ENCODE peak calls at places on chromosomes 1 and 21, in five cellular contexts. One of them, this sample, is unnamed. For H3K4me1 and H3K27me3, the result is how much of the 10 kb centered on the place peaks cover.

GRCh38 chr1:110310300-110310699 is 28.9 kb upstream of the RBM15 start:
- DNase-seq in left lung: no peak
- DNase-seq in thoracic aorta: no peak
- DNase-seq in psoas muscle: no peak
- DNase-seq in pancreas: no peak
- DNase-seq in this sample: no peak

GRCh38 chr1:86567936-86568335 is 21.1 kb downstream of the CLCA4 start:
- DNase-seq in left lung: no peak
- DNase-seq in thoracic aorta: no peak
- DNase-seq in psoas muscle: no peak
- DNase-seq in pancreas: no peak
- DNase-seq in this sample: no peak

GRCh38 chr1:165241321-165241720 is 115.2 kb downstream of the LMX1A start:
- DNase-seq in left lung: no peak
- DNase-seq in thoracic aorta: no peak
- DNase-seq in psoas muscle: no peak
- DNase-seq in pancreas: no peak
- DNase-seq in this sample: no peak

GRCh38 chr1:42940851-42941639 is 17.6 kb downstream of the SLC2A1 start:
- DNase-seq in left lung: peak
- DNase-seq in thoracic aorta: peak
- DNase-seq in psoas muscle: peak
- DNase-seq in pancreas: no peak
- DNase-seq in this sample: no peak

GRCh38 chr1:24929091-24929875 is 793 bp downstream of the RUNX3 start:
- DNase-seq in left lung: no peak
- DNase-seq in thoracic aorta: no peak
- DNase-seq in psoas muscle: no peak
- DNase-seq in pancreas: no peak
- DNase-seq in this sample: peak

GRCh38 chr1:101055623-101056022 is 30.0 kb upstream of the DPH5 start:
- DNase-seq in left lung: no peak
- DNase-seq in thoracic aorta: no peak
- DNase-seq in psoas muscle: no peak
- DNase-seq in pancreas: no peak
- DNase-seq in this sample: no peak

GRCh38 chr1:179958359-179958758 is 3.7 kb downstream of the CEP350 start:
- DNase-seq in left lung: no peak
- DNase-seq in thoracic aorta: no peak
- DNase-seq in psoas muscle: no peak
- DNase-seq in pancreas: no peak
- DNase-seq in this sample: no peak

GRCh38 chr1:230681599-230681998 is 32.3 kb downstream of the AGT start:
- DNase-seq in left lung: no peak
- DNase-seq in thoracic aorta: no peak
- DNase-seq in psoas muscle: peak
- DNase-seq in pancreas: no peak
- DNase-seq in this sample: no peak

GRCh38 chr21:45578811-45579381 is 36.7 kb upstream of the SLC19A1 start:
- DNase-seq in left lung: no peak
- DNase-seq in thoracic aorta: no peak
- DNase-seq in psoas muscle: no peak
- DNase-seq in pancreas: no peak
- DNase-seq in this sample: no peak

GRCh38 chr1:9871707-9872425 is 38.2 kb downstream of the CTNNBIP1 start:
- DNase-seq in left lung: no peak
- DNase-seq in thoracic aorta: no peak
- DNase-seq in psoas muscle: peak
- DNase-seq in pancreas: no peak
- DNase-seq in this sample: no peak

GRCh38 chr1:47378147-47378546 is 37.9 kb upstream of the FOXE3 start:
- DNase-seq in left lung: no peak
- DNase-seq in thoracic aorta: no peak
- DNase-seq in psoas muscle: no peak
- DNase-seq in pancreas: no peak
- DNase-seq in this sample: no peak

GRCh38 chr1:227949341-227949921 is 1.7 kb upstream of the WNT9A start:
- DNase-seq in left lung: no peak
- DNase-seq in thoracic aorta: no peak
- DNase-seq in psoas muscle: no peak
- DNase-seq in pancreas: no peak
- DNase-seq in this sample: no peak

GRCh38 chr1:90394247-90394646 is 322.9 kb downstream of the BARHL2 start:
- DNase-seq in left lung: peak
- DNase-seq in thoracic aorta: no peak
- DNase-seq in psoas muscle: no peak
- DNase-seq in pancreas: no peak
- DNase-seq in this sample: no peak

GRCh38 chr1:101902199-101902598 is 94.5 kb downstream of the OLFM3 start:
- DNase-seq in left lung: no peak
- DNase-seq in thoracic aorta: no peak
- DNase-seq in psoas muscle: no peak
- DNase-seq in pancreas: no peak
- DNase-seq in this sample: no peak

GRCh38 chr21:33751120-33751519 is 108.8 kb downstream of the ITSN1 start:
- DNase-seq in left lung: no peak
- DNase-seq in thoracic aorta: no peak
- DNase-seq in psoas muscle: no peak
- DNase-seq in pancreas: no peak
- DNase-seq in this sample: no peak

GRCh38 chr21:38402795-38403194 is 95.5 kb downstream of the ERG start:
- DNase-seq in left lung: no peak
- DNase-seq in thoracic aorta: no peak
- DNase-seq in psoas muscle: no peak
- DNase-seq in pancreas: no peak
- DNase-seq in this sample: no peak

GRCh38 chr1:248618878-248619277 is 16.0 kb downstream of the OR2T11 start:
- DNase-seq in left lung: peak
- DNase-seq in thoracic aorta: no peak
- DNase-seq in psoas muscle: peak
- DNase-seq in pancreas: peak
- DNase-seq in this sample: no peak

GRCh38 chr1:23909412-23909811 is 3.8 kb downstream of the CNR2 start:
- DNase-seq in left lung: no peak
- DNase-seq in thoracic aorta: no peak
- DNase-seq in psoas muscle: no peak
- DNase-seq in pancreas: no peak
- DNase-seq in this sample: no peak

GRCh38 chr1:103788377-103788776 is 38.7 kb downstream of the AMY1C start:
- DNase-seq in left lung: no peak
- DNase-seq in thoracic aorta: no peak
- DNase-seq in psoas muscle: no peak
- DNase-seq in pancreas: no peak
- DNase-seq in this sample: peak

GRCh38 chr1:6805004-6805416 is 19.8 kb downstream of the CAMTA1 start:
- DNase-seq in left lung: no peak
- DNase-seq in thoracic aorta: no peak
- DNase-seq in psoas muscle: no peak
- DNase-seq in pancreas: no peak
- DNase-seq in this sample: no peak

GRCh38 chr1:91851130-91852010 is 34.6 kb downstream of the TGFBR3 start:
- DNase-seq in left lung: peak
- DNase-seq in thoracic aorta: peak
- DNase-seq in psoas muscle: peak
- DNase-seq in pancreas: peak
- DNase-seq in this sample: no peak

GRCh38 chr21:33267250-33267649 is 1.1 kb downstream of the IL10RB start:
- DNase-seq in left lung: no peak
- DNase-seq in thoracic aorta: no peak
- DNase-seq in psoas muscle: no peak
- DNase-seq in pancreas: no peak
- DNase-seq in this sample: no peak

GRCh38 chr1:82161651-82162238 is 361.0 kb downstream of the ADGRL2 start:
- DNase-seq in left lung: no peak
- DNase-seq in thoracic aorta: no peak
- DNase-seq in psoas muscle: no peak
- DNase-seq in pancreas: no peak
- DNase-seq in this sample: peak

GRCh38 chr1:82162526-82163420 is 362.0 kb downstream of the ADGRL2 start:
- DNase-seq in left lung: no peak
- DNase-seq in thoracic aorta: no peak
- DNase-seq in psoas muscle: no peak
- DNase-seq in pancreas: no peak
- DNase-seq in this sample: peak

GRCh38 chr1:82165304-82165703 is 364.6 kb downstream of the ADGRL2 start:
- DNase-seq in left lung: no peak
- DNase-seq in thoracic aorta: no peak
- DNase-seq in psoas muscle: no peak
- DNase-seq in pancreas: no peak
- DNase-seq in this sample: no peak

GRCh38 chr1:82160036-82160435 is 359.3 kb downstream of the ADGRL2 start:
- DNase-seq in left lung: no peak
- DNase-seq in thoracic aorta: no peak
- DNase-seq in psoas muscle: no peak
- DNase-seq in pancreas: no peak
- DNase-seq in this sample: no peak

DNA sequence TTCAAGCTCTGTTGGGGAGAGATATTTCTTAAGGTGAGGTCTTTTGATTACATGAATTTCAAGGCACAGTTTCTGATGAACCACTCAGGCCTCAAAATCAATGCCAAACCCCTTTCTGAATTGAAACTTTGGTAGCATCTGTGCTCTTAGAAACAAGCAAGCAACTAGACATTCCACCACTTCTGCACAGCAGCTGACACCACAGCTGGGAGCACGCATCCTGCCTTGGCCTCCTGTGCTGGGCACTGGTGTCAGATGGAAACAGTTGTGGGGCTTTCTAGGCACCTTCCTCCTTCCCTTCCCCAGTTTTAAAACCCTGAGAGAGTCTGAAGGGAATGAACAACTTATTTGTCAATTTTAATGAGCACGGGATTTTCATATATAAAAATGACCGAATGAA is 360.2 kb downstream of the ADGRL2 start:
- DNase-seq in left lung: no peak
- DNase-seq in thoracic aorta: no peak
- DNase-seq in psoas muscle: no peak
- DNase-seq in pancreas: no peak
- DNase-seq in this sample: no peak
- H3K4me3 ChIP-seq in left lung: no peak
- H3K4me3 ChIP-seq in thoracic aorta: no peak
- H3K4me3 ChIP-seq in psoas muscle: no peak
- H3K4me3 ChIP-seq in pancreas: no peak
- H3K4me3 ChIP-seq in this sample: no peak

DNA sequence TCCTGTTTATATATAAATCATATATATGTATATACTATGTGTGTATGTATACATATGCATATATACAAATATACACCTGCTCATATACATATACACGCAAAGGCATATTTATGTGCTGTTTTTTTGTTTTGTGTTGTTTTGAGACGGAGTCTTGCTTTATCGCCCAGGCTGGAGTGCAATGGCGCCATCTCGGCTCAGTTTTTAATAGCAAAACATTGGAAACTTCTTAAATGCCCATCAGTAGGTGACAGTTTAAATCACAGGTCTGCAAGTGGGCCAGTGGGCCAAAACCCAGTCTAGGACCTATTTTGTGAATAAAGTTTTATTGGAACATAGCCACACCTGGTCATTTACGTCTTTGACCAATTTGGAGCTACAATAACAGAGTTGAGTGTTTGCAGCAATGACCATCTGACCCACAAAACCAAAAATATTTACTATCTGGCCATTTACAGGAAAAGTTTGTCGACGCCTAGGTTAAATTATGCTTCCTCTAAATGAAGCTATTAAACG is 132.3 kb downstream of the TOMM20 start:
- DNase-seq in left lung: no peak
- DNase-seq in thoracic aorta: no peak
- DNase-seq in psoas muscle: no peak
- DNase-seq in pancreas: no peak
- DNase-seq in this sample: no peak
- H3K4me1 ChIP-seq in left lung: under half
- H3K4me1 ChIP-seq in thoracic aorta: under half
- H3K4me1 ChIP-seq in psoas muscle: under half
- H3K4me1 ChIP-seq in pancreas: under half
- H3K4me1 ChIP-seq in this sample: under half

GRCh38 chr1:38696371-38696770 is 163.2 kb downstream of the RRAGC start:
- DNase-seq in left lung: no peak
- DNase-seq in thoracic aorta: no peak
- DNase-seq in psoas muscle: no peak
- DNase-seq in pancreas: no peak
- DNase-seq in this sample: no peak

GRCh38 chr1:38690790-38691189 is 168.8 kb downstream of the RRAGC start:
- DNase-seq in left lung: no peak
- DNase-seq in thoracic aorta: no peak
- DNase-seq in psoas muscle: no peak
- DNase-seq in pancreas: no peak
- DNase-seq in this sample: no peak

GRCh38 chr1:38697387-38697786 is 162.2 kb downstream of the RRAGC start:
- DNase-seq in left lung: no peak
- DNase-seq in thoracic aorta: no peak
- DNase-seq in psoas muscle: no peak
- DNase-seq in pancreas: no peak
- DNase-seq in this sample: no peak

GRCh38 chr1:38693759-38694158 is 165.8 kb downstream of the RRAGC start:
- DNase-seq in left lung: no peak
- DNase-seq in thoracic aorta: no peak
- DNase-seq in psoas muscle: no peak
- DNase-seq in pancreas: no peak
- DNase-seq in this sample: no peak

DNA sequence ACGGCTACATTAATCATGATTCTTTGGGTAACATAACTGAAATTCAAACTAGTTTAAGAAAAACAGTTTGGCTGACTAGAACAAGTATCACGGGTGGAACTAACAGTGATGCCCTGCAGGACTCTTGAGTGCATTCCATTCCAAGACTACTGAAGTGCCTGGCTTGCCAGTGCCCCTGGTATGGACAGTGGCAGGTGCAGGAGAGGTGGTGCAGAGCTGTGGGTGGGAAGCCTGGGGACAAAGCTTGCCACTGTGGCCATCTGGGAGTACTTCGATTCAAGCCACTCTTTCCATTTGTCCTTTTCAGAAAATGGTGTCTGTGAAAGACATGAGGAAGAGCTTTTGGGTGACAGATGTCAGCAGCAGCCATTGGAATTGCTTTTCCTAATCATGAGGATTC is 166.5 kb downstream of the RRAGC start:
- DNase-seq in left lung: no peak
- DNase-seq in thoracic aorta: no peak
- DNase-seq in psoas muscle: no peak
- DNase-seq in pancreas: no peak
- DNase-seq in this sample: no peak
- H3K27me3 ChIP-seq in left lung: under half
- H3K27me3 ChIP-seq in thoracic aorta: under half
- H3K27me3 ChIP-seq in psoas muscle: under half
- H3K27me3 ChIP-seq in pancreas: under half
- H3K27me3 ChIP-seq in this sample: under half

GRCh38 chr21:35044770-35045538 is 4.1 kb downstream of the RUNX1 start:
- DNase-seq in left lung: no peak
- DNase-seq in thoracic aorta: no peak
- DNase-seq in psoas muscle: no peak
- DNase-seq in pancreas: no peak
- DNase-seq in this sample: no peak

GRCh38 chr21:35044128-35044527 is 5.0 kb downstream of the RUNX1 start:
- DNase-seq in left lung: no peak
- DNase-seq in thoracic aorta: no peak
- DNase-seq in psoas muscle: no peak
- DNase-seq in pancreas: no peak
- DNase-seq in this sample: no peak

GRCh38 chr21:35046223-35046690 is 2.8 kb downstream of the RUNX1 start:
- DNase-seq in left lung: no peak
- DNase-seq in thoracic aorta: no peak
- DNase-seq in psoas muscle: no peak
- DNase-seq in pancreas: no peak
- DNase-seq in this sample: no peak

GRCh38 chr21:35046880-35047229 is 2.2 kb downstream of the RUNX1 start:
- DNase-seq in left lung: no peak
- DNase-seq in thoracic aorta: no peak
- DNase-seq in psoas muscle: peak
- DNase-seq in pancreas: no peak
- DNase-seq in this sample: no peak

GRCh38 chr21:35045539-35046222 is 3.4 kb downstream of the RUNX1 start:
- DNase-seq in left lung: no peak
- DNase-seq in thoracic aorta: no peak
- DNase-seq in psoas muscle: no peak
- DNase-seq in pancreas: no peak
- DNase-seq in this sample: no peak
- H3K4me3 ChIP-seq in left lung: peak
- H3K4me3 ChIP-seq in thoracic aorta: no peak
- H3K4me3 ChIP-seq in psoas muscle: peak
- H3K4me3 ChIP-seq in pancreas: no peak
- H3K4me3 ChIP-seq in this sample: no peak

This sample was measured in HAP-1.